ENCODE peak calls at places on chromosomes 1 and 21, in four cellular contexts. N is HFFc6; C is lung; R is stimulated activated CD8-positive, alpha-beta memory T cell treated with anti-CD3 and anti-CD28 coated beads, Interleukin-4, amount 100 ng/mL, for 4 hours. G is an unnamed sample.

GRCh38 chr1:204080163-204080903 is 7.4 kb downstream of the SOX13 start:
- DNase-seq in R (no peak), C (peak), N (peak), G (peak)

GRCh38 chr1:73205294-73205973 is 923.1 kb upstream of the NEGR1 start:
- DNase-seq in C (no peak), R (no peak), N (no peak), G (peak)

GRCh38 chr1:4447778-4448360 is 206.5 kb upstream of the AJAP1 start:
- DNase-seq in R (no peak), N (no peak), C (no peak), G (no peak)

GRCh38 chr1:68723791-68724190 is 226.9 kb upstream of the DEPDC1 start:
- DNase-seq in R (no peak), N (no peak), C (no peak), G (no peak)

GRCh38 chr1:14571810-14572767 is 26.4 kb upstream of the KAZN start:
- DNase-seq in C (no peak), R (no peak), N (no peak), G (peak)

GRCh38 chr1:27876341-27877114 is 4.2 kb downstream of the THEMIS2 start:
- DNase-seq in R (no peak), C (no peak), N (no peak), G (no peak)

GRCh38 chr1:6822530-6823359 is 37.5 kb downstream of the CAMTA1 start:
- DNase-seq in C (no peak), R (no peak), N (no peak), G (no peak)

GRCh38 chr1:114079596-114080190 is 74.0 kb downstream of the SYT6 start:
- DNase-seq in C (no peak), N (no peak), R (no peak), G (no peak)

GRCh38 chr1:153087692-153088091 is 6.6 kb downstream of the SPRR2E start:
- DNase-seq in R (no peak), C (no peak), N (no peak), G (no peak)

GRCh38 chr21:37225440-37225839 is 41.7 kb downstream of the VPS26C start:
- DNase-seq in C (no peak), N (no peak), R (peak), G (no peak)

GRCh38 chr1:3255680-3256079 is 186.7 kb downstream of the PRDM16 start:
- DNase-seq in N (no peak), C (no peak), R (no peak), G (no peak)

GRCh38 chr1:117481410-117481809 is 114.2 kb downstream of the MAN1A2 start:
- DNase-seq in R (no peak), C (no peak), N (no peak), G (no peak)

GRCh38 chr1:175470591-175470990 is 272.8 kb downstream of the TNR start:
- DNase-seq in N (no peak), C (no peak), R (no peak), G (no peak)

GRCh38 chr1:225517697-225518096 is 89.9 kb upstream of the LBR start:
- DNase-seq in N (no peak), C (no peak), R (no peak), G (no peak)

GRCh38 chr1:181296180-181296579 is 187.1 kb upstream of the CACNA1E start:
- DNase-seq in R (no peak), N (no peak), C (no peak), G (no peak)

GRCh38 chr1:158819461-158820443 is 11.4 kb upstream of the MNDA start:
- DNase-seq in R (no peak), N (no peak), C (no peak), G (no peak)

GRCh38 chr1:76687324-76688018 is 179.8 kb upstream of the ST6GALNAC5 start:
- DNase-seq in C (no peak), R (no peak), N (no peak), G (no peak)

GRCh38 chr1:223732993-223733798 is 20.9 kb downstream of the CAPN2 start:
- DNase-seq in R (no peak), N (no peak), C (no peak), G (no peak)

GRCh38 chr1:201937624-201938212 is 8.6 kb downstream of the LMOD1 start:
- DNase-seq in R (no peak), C (no peak), N (peak), G (no peak)

GRCh38 chr1:2255420-2256369 is 27.6 kb downstream of the SKI start:
- DNase-seq in R (peak), N (peak), C (no peak), G (no peak)

GRCh38 chr1:86508583-86508969 is 38.3 kb upstream of the CLCA4 start:
- DNase-seq in R (no peak), N (peak), C (no peak), G (no peak)

GRCh38 chr1:23788695-23789094 is 2.2 kb upstream of the LYPLA2 start:
- DNase-seq in C (no peak), R (no peak), N (no peak), G (no peak)